ENCODE peak calls at places on chromosome 15, in seven cellular contexts. O is HL-60, S is coronary artery, D is left lung, V is left ventricle myocardium inferior, Z is heart left ventricle, H is SK-N-SH. I is an unnamed sample.

GRCh38 chr15:37872661-37873060 is 61.8 kb upstream of the TMCO5A start:
- DNase-seq in Z (no peak), V (no peak), O (no peak), H (no peak), S (no peak), D (peak; percentile 12), I (no peak)

GRCh38 chr15:31197497-31198414 is 96.2 kb upstream of the TRPM1 start:
- DNase-seq in V (peak; percentile 36), H (peak; percentile 60), D (peak; percentile 91), Z (peak; percentile 45), S (no peak), O (no peak), I (no peak)

GRCh38 chr15:39199076-39199475 is 381.8 kb upstream of the THBS1 start:
- DNase-seq in O (no peak), D (no peak), H (peak; percentile 9), V (peak; percentile 13), S (no peak), Z (peak; percentile 33), I (no peak)

GRCh38 chr15:61116830-61117229 is 112.3 kb downstream of the RORA start:
- DNase-seq in S (no peak), Z (no peak), V (no peak), O (no peak), D (no peak), H (no peak), I (no peak)

GRCh38 chr15:50224606-50225005 is 40.9 kb downstream of the HDC start:
- DNase-seq in O (no peak), S (no peak), H (no peak), V (no peak), Z (no peak), D (no peak), I (no peak)

GRCh38 chr15:70061696-70062270 is 35.9 kb downstream of the TLE3 start:
- DNase-seq in D (no peak), H (no peak), Z (no peak), S (no peak), O (no peak), V (no peak), I (no peak)

GRCh38 chr15:29675791-29676301 is 146.4 kb downstream of the TJP1 start:
- DNase-seq in S (no peak), H (no peak), O (no peak), Z (no peak), D (no peak), V (no peak), I (no peak)

GRCh38 chr15:42057744-42058646 is 36.4 kb downstream of the PLA2G4D start:
- DNase-seq in V (no peak), D (no peak), H (no peak), O (no peak), Z (no peak), S (peak; percentile 67), I (no peak)

GRCh38 chr15:62739507-62739906 is 303.0 kb upstream of the TPM1 start:
- DNase-seq in V (no peak), H (peak; percentile 17), D (no peak), O (no peak), Z (no peak), S (no peak), I (no peak)

GRCh38 chr15:53833134-53833624 is 73.7 kb upstream of the WDR72 start:
- DNase-seq in S (no peak), H (peak; percentile 13), V (peak; percentile 17), O (no peak), Z (peak; percentile 30), D (no peak), I (no peak)

GRCh38 chr15:53962646-53963561 is 15.3 kb upstream of the UNC13C start:
- DNase-seq in Z (no peak), O (peak; percentile 26), D (peak; percentile 23), H (peak; percentile 8), V (no peak), S (no peak), I (no peak)

GRCh38 chr15:99433026-99433756 is 132.6 kb upstream of the MEF2A start:
- DNase-seq in V (peak; percentile 44), H (no peak), Z (no peak), S (no peak), D (peak; percentile 71), O (no peak), I (peak; percentile 10)

GRCh38 chr15:25087137-25087536 is 132.3 kb downstream of the SNRPN start:
- DNase-seq in O (no peak), V (no peak), S (peak; percentile 36), Z (no peak), H (no peak), D (no peak), I (no peak)

GRCh38 chr15:92797168-92798052 is 102.7 kb upstream of the CHD2 start:
- DNase-seq in D (no peak), V (no peak), S (no peak), H (peak; percentile 62), Z (no peak), O (peak; percentile 57), I (no peak)

GRCh38 chr15:34679326-34679725 is 75.5 kb downstream of the GJD2 start:
- DNase-seq in D (no peak), V (no peak), O (no peak), Z (no peak), S (no peak), H (no peak), I (no peak)

GRCh38 chr15:41972341-41973237 is at the start of gene EHD4:
- DNase-seq in D (peak; percentile 100), Z (peak; percentile 99), S (peak; percentile 98), V (peak; percentile 98), H (peak; percentile 97), O (peak; percentile 99), I (peak; percentile 98)

GRCh38 chr15:27686376-27686775 is 412.7 kb downstream of the OCA2 start:
- DNase-seq in O (no peak), S (no peak), V (no peak), H (no peak), Z (no peak), D (no peak), I (no peak)

GRCh38 chr15:99925661-99926461 is 192.6 kb upstream of the LYSMD4 start:
- DNase-seq in O (peak; percentile 38), D (peak; percentile 94), S (peak; percentile 83), H (peak; percentile 58), Z (peak; percentile 78), V (peak; percentile 62), I (peak; percentile 65)

GRCh38 chr15:41970456-41970855 is 1.9 kb downstream of the EHD4 start:
- DNase-seq in S (peak; percentile 52), O (no peak), Z (no peak), D (no peak), V (no peak), H (no peak), I (no peak)

GRCh38 chr15:66482539-66482938 is 15.0 kb downstream of the SNAPC5 start:
- DNase-seq in D (no peak), V (no peak), S (no peak), H (no peak), O (no peak), Z (no peak), I (no peak)
- H3K27ac ChIP-seq in D (peak overlapping the region; percentile 37), V (no peak overlapping the region), S (no peak overlapping the region), H (no peak overlapping the region), O (no peak overlapping the region), Z (no peak overlapping the region), I (peak overlapping the region; percentile 13)

GRCh38 chr15:83657549-83657948 is 3.6 kb downstream of the ADAMTSL3 start:
- DNase-seq in O (no peak), D (no peak), H (no peak), Z (no peak), S (no peak), V (no peak), I (no peak)
- TF ChIP-seq CTCF in O (no peak), D (no peak), H (peak; percentile 25), Z (peak; percentile 38), S (no peak), V (peak; percentile 42), I (no peak)

DNA sequence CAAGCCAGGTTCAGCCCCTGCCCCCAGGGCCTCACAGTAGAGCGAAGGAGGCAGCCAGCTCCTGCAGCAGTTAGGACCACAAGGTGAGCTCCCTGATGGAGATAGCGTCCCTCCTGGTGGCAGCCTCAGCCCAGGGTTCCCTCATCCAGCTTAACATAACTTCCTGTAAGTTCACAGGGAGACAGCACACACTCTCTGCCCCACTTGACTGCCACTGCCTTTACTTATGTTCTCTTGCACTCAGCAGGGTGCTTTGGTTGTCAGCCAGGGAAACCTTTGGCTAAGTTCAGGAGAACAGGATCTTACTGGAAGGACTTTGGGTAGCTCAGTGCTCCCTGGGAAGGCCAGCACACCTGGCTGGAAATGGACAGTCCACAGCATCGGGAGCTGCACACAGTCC is 10.9 kb downstream of the KBTBD13 start:
- DNase-seq in D (no peak), O (no peak), Z (peak; percentile 29), H (no peak), V (no peak), S (no peak), I (no peak)
- H3K27ac ChIP-seq in D (peak overlapping the region; percentile 55), O (no peak overlapping the region), Z (peak overlapping the region; percentile 79), H (no peak overlapping the region), V (peak overlapping the region; percentile 93), S (peak overlapping the region; percentile 94), I (peak overlapping the region; percentile 98)

GRCh38 chr15:90214553-90215205 is 13.5 kb downstream of the SEMA4B start:
- DNase-seq in D (no peak), Z (no peak), S (no peak), H (no peak), V (no peak), O (no peak), I (no peak)
- TF ChIP-seq CTCF in D (peak; percentile 27), Z (peak; percentile 7), S (no peak), H (peak; percentile 44), V (peak; percentile 37), O (no peak), I (no peak)

DNA sequence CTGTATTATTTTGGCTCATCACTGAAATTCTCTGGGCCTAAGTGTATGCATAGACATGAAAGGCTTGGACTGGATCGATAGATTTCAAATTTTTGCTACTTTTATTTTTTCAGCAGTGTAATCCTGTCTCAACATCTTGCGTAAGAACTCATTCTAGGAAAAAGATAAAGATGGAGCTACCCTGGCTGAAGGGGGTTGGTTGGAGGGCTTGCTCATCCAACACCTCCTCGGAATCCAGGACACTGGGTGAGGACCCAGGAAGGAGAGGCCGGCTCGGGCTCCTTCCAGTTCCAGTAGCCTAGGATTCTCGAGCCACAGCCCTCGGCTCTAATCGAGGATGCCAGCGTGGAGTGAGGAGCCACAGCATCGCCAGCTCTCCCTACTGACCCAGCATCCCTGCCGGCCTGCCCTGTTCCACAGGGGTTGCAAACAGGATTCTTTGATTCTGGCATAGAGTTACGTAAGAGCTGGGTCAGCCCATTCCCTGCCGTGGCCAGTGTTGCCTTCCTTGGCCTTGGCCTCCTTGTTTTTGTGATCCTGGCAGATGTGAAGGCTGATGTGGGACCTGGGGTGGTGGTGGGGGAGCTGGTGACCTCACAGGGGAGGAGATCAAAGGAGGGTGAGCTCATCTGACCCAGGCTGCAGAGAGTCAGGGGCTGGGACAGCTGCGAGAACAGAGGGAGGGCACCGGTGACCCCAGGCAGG is 149.5 kb downstream of the ALDH1A2 start:
- DNase-seq in H (no peak), S (no peak), O (no peak), D (peak; percentile 60), V (no peak), Z (no peak), I (no peak)
- H3K27ac ChIP-seq in H (no peak overlapping the region), S (no peak overlapping the region), O (no peak overlapping the region), D (no peak overlapping the region), V (no peak overlapping the region), Z (no peak overlapping the region), I (no peak overlapping the region)

I was measured in breast epithelium.